ENCODE peak calls at places on chromosomes 16 and 17, in eight cellular contexts. P, Y, L, Q, D, W, Z and C are unnamed samples.

GRCh38 chr17:58416937-58417299 is 416 bp downstream of the RNF43 start:
- DNase-seq in P (peak), Y (no peak), L (no peak), Q (no peak), D (no peak), W (no peak), Z (no peak), C (no peak)

GRCh38 chr16:561413-561794 is 1.2 kb downstream of the PRR35 start:
- DNase-seq in P (no peak), Y (no peak), L (no peak), Q (no peak), D (no peak), W (no peak), Z (no peak), C (no peak)

GRCh38 chr17:17729620-17730249 is 48.5 kb downstream of the RAI1 start:
- DNase-seq in P (peak), Y (no peak), L (no peak), Q (no peak), D (no peak), W (no peak), Z (no peak), C (no peak)

GRCh38 chr17:35630530-35631148 is 43.5 kb downstream of the AP2B1 start:
- DNase-seq in P (no peak), Y (no peak), L (peak), Q (no peak), D (no peak), W (peak), Z (no peak), C (peak)

GRCh38 chr16:69481901-69482341 is 57.5 kb downstream of the CYB5B start:
- DNase-seq in P (peak), Y (no peak), L (no peak), Q (no peak), D (peak), W (peak), Z (no peak), C (peak)

GRCh38 chr17:60468371-60468770 is 46.1 kb downstream of the CHCT1 start:
- DNase-seq in P (no peak), Y (no peak), L (no peak), Q (no peak), D (no peak), W (peak), Z (no peak), C (no peak)

GRCh38 chr16:86289907-86290306 is 220.4 kb upstream of the FOXF1 start:
- DNase-seq in P (no peak), Y (no peak), L (no peak), Q (no peak), D (no peak), W (no peak), Z (no peak), C (no peak)

GRCh38 chr17:32278815-32279214 is 13.2 kb downstream of the RHBDL3 start:
- DNase-seq in P (no peak), Y (no peak), L (no peak), Q (no peak), D (no peak), W (no peak), Z (no peak), C (no peak)

GRCh38 chr16:28925386-28926228 is 569 bp upstream of the RABEP2 start:
- DNase-seq in P (no peak), Y (peak), L (peak), Q (peak), D (peak), W (peak), Z (peak), C (peak)

GRCh38 chr17:67164298-67164697 is 80.7 kb downstream of the HELZ start:
- DNase-seq in P (no peak), Y (no peak), L (no peak), Q (no peak), D (no peak), W (no peak), Z (no peak), C (no peak)

GRCh38 chr16:69055003-69055402 is 50.5 kb upstream of the HAS3 start:
- DNase-seq in P (no peak), Y (no peak), L (no peak), Q (no peak), D (no peak), W (no peak), Z (no peak), C (no peak)

GRCh38 chr16:20695024-20695423 is 2.5 kb downstream of the ACSM1 start:
- DNase-seq in P (no peak), Y (no peak), L (no peak), Q (no peak), D (no peak), W (no peak), Z (no peak), C (no peak)

GRCh38 chr17:27368971-27369370 is 75.1 kb downstream of the WSB1 start:
- DNase-seq in P (no peak), Y (no peak), L (no peak), Q (no peak), D (no peak), W (no peak), Z (no peak), C (no peak)

GRCh38 chr17:2388705-2389099 is 12.2 kb downstream of the MNT start:
- DNase-seq in P (no peak), Y (no peak), L (no peak), Q (no peak), D (no peak), W (no peak), Z (peak), C (no peak)

GRCh38 chr16:51440096-51440495 is 289.0 kb upstream of the SALL1 start:
- DNase-seq in P (no peak), Y (no peak), L (no peak), Q (no peak), D (no peak), W (no peak), Z (no peak), C (peak)

GRCh38 chr17:59491353-59492090 is 73.9 kb upstream of the DHX40 start:
- DNase-seq in P (no peak), Y (no peak), L (no peak), Q (no peak), D (no peak), W (no peak), Z (no peak), C (no peak)

GRCh38 chr17:29611351-29612093 is 11.2 kb downstream of the CORO6 start:
- DNase-seq in P (no peak), Y (no peak), L (no peak), Q (no peak), D (no peak), W (no peak), Z (no peak), C (no peak)

GRCh38 chr16:66899945-66900688 is 18.6 kb downstream of the CDH16 start:
- DNase-seq in P (peak), Y (no peak), L (no peak), Q (no peak), D (peak), W (peak), Z (peak), C (peak)

GRCh38 chr17:45200701-45201100 is 21.0 kb upstream of the FMNL1 start:
- DNase-seq in P (no peak), Y (no peak), L (no peak), Q (no peak), D (peak), W (peak), Z (no peak), C (no peak)

GRCh38 chr17:20982589-20983358 is 60.0 kb downstream of the USP22 start:
- DNase-seq in P (no peak), Y (no peak), L (no peak), Q (no peak), D (no peak), W (no peak), Z (no peak), C (no peak)

GRCh38 chr16:4443986-4444385 is 18.3 kb downstream of the DNAJA3 start:
- DNase-seq in P (no peak), Y (no peak), L (no peak), Q (no peak), D (no peak), W (no peak), Z (no peak), C (no peak)